ENCODE peak calls at places on chromosomes 16 and 17, in ten cellular contexts. One of them, this sample, is unnamed.
A peak's percentile ranks its signal among the peaks of the same experiment; 100 is the strongest.

GRCh38 chr17:77280304-77280910 is 139.6 kb downstream of the SEC14L1 start:
- DNase-seq in colonic mucosa: peak; percentile 83
- DNase-seq in adrenal gland: no peak
- DNase-seq in A673: no peak
- DNase-seq in PC-9: peak; percentile 40
- DNase-seq in prostate gland: no peak
- DNase-seq in ascending aorta: no peak
- DNase-seq in RWPE2: peak; percentile 93
- DNase-seq in left ventricle myocardium inferior: peak; percentile 20
- DNase-seq in A549: no peak
- DNase-seq in this sample: peak; percentile 87

GRCh38 chr17:37708008-37708615 is 36.7 kb downstream of the HNF1B start:
- DNase-seq in colonic mucosa: peak; percentile 86
- DNase-seq in adrenal gland: no peak
- DNase-seq in A673: no peak
- DNase-seq in PC-9: no peak
- DNase-seq in prostate gland: no peak
- DNase-seq in ascending aorta: no peak
- DNase-seq in RWPE2: no peak
- DNase-seq in left ventricle myocardium inferior: no peak
- DNase-seq in A549: peak; percentile 41
- DNase-seq in this sample: no peak

GRCh38 chr16:58507195-58507962 is 7.4 kb downstream of the NDRG4 start:
- DNase-seq in colonic mucosa: no peak
- DNase-seq in adrenal gland: no peak
- DNase-seq in A673: no peak
- DNase-seq in PC-9: no peak
- DNase-seq in prostate gland: no peak
- DNase-seq in ascending aorta: no peak
- DNase-seq in RWPE2: no peak
- DNase-seq in left ventricle myocardium inferior: no peak
- DNase-seq in A549: no peak
- DNase-seq in this sample: no peak

GRCh38 chr16:10120953-10121352 is 61.3 kb downstream of the GRIN2A start:
- DNase-seq in colonic mucosa: no peak
- DNase-seq in adrenal gland: no peak
- DNase-seq in A673: no peak
- DNase-seq in PC-9: no peak
- DNase-seq in prostate gland: no peak
- DNase-seq in ascending aorta: no peak
- DNase-seq in RWPE2: no peak
- DNase-seq in left ventricle myocardium inferior: no peak
- DNase-seq in A549: no peak
- DNase-seq in this sample: no peak

GRCh38 chr16:82892327-82892726 is 265.6 kb downstream of the CDH13 start:
- DNase-seq in colonic mucosa: no peak
- DNase-seq in adrenal gland: no peak
- DNase-seq in A673: no peak
- DNase-seq in PC-9: no peak
- DNase-seq in prostate gland: no peak
- DNase-seq in ascending aorta: no peak
- DNase-seq in RWPE2: no peak
- DNase-seq in left ventricle myocardium inferior: no peak
- DNase-seq in A549: no peak
- DNase-seq in this sample: no peak

GRCh38 chr16:64907844-64908243 is 214.0 kb downstream of the CDH11 start:
- DNase-seq in colonic mucosa: no peak
- DNase-seq in adrenal gland: no peak
- DNase-seq in A673: no peak
- DNase-seq in PC-9: no peak
- DNase-seq in prostate gland: no peak
- DNase-seq in ascending aorta: no peak
- DNase-seq in RWPE2: no peak
- DNase-seq in left ventricle myocardium inferior: no peak
- DNase-seq in A549: no peak
- DNase-seq in this sample: no peak

GRCh38 chr16:84519855-84520254 is 15.4 kb upstream of the MEAK7 start:
- DNase-seq in colonic mucosa: no peak
- DNase-seq in adrenal gland: no peak
- DNase-seq in A673: no peak
- DNase-seq in PC-9: no peak
- DNase-seq in prostate gland: no peak
- DNase-seq in ascending aorta: no peak
- DNase-seq in RWPE2: no peak
- DNase-seq in left ventricle myocardium inferior: no peak
- DNase-seq in A549: no peak
- DNase-seq in this sample: no peak

GRCh38 chr17:8189041-8189710 is 804 bp downstream of the BORCS6 start:
- DNase-seq in colonic mucosa: peak; percentile 55
- DNase-seq in adrenal gland: peak; percentile 71
- DNase-seq in A673: no peak
- DNase-seq in PC-9: no peak
- DNase-seq in prostate gland: peak; percentile 11
- DNase-seq in ascending aorta: no peak
- DNase-seq in RWPE2: no peak
- DNase-seq in left ventricle myocardium inferior: peak; percentile 34
- DNase-seq in A549: no peak
- DNase-seq in this sample: no peak

DNA sequence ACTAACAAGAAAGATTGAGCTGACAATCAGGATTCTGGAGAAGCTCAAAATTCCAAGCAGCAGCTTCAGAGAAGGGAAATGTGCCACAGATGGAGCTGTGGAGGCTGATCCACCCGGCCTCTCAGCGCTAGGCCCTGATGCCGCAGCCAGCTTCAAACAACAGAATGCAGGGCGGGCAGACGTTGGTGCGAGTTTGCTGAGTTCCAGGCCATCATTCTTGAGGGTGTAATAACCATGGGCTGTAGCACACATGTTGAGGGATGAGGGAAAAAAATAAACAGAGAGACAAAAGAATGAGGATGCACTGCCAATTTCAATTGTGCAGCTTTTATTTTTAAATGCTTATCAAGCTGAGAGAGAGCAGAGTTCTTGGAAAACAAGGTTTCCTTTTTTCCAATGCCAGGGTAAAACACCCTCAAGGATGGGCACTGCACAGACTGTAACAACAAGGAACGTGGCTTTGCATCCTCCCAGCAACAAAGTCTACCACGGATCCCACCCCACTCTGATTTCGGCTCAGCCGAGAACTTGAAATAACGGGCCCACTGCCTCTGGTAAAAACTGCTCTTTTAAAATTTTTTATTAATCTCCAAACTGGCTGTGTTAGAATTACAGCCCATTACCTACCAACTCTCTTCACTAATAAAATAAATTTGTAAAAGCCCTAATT is 90.2 kb downstream of the SMG6 start:
- DNase-seq in colonic mucosa: no peak
- DNase-seq in adrenal gland: no peak
- DNase-seq in A673: no peak
- DNase-seq in PC-9: no peak
- DNase-seq in prostate gland: no peak
- DNase-seq in ascending aorta: no peak
- DNase-seq in RWPE2: no peak
- DNase-seq in left ventricle myocardium inferior: no peak
- DNase-seq in A549: no peak
- DNase-seq in this sample: no peak
- H3K27ac ChIP-seq in colonic mucosa: peak overlapping the region; percentile 73
- H3K27ac ChIP-seq in adrenal gland: peak overlapping the region; percentile 52
- H3K27ac ChIP-seq in A673: peak overlapping the region; percentile 77
- H3K27ac ChIP-seq in PC-9: no peak overlapping the region
- H3K27ac ChIP-seq in prostate gland: peak overlapping the region; percentile 70
- H3K27ac ChIP-seq in ascending aorta: peak overlapping the region; percentile 88
- H3K27ac ChIP-seq in RWPE2: no peak overlapping the region
- H3K27ac ChIP-seq in left ventricle myocardium inferior: peak overlapping the region; percentile 89
- H3K27ac ChIP-seq in A549: no peak overlapping the region
- H3K27ac ChIP-seq in this sample: no peak overlapping the region

DNA sequence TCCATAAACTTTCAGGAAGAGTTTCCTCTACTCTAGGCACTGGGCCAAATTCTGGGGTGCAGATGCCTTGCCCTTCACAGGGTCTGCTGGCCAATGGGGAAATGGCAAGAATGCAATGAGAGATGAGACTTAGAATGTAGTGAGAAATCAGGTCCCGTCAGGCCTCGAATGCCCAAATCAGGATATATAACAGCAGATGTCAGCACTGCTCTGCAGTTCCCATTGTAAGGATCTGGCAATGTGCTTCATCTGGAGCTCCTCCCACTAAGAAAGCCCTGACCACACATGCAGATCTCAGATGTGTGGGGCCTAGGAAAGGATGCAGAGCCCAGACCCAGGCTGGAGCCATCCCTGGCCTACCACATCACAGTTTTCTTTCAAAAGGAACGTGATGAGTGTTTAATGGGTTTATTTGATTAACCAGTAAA is 13.9 kb upstream of the LPCAT2 start:
- DNase-seq in colonic mucosa: peak; percentile 61
- DNase-seq in adrenal gland: no peak
- DNase-seq in A673: peak; percentile 62
- DNase-seq in PC-9: no peak
- DNase-seq in prostate gland: no peak
- DNase-seq in ascending aorta: no peak
- DNase-seq in RWPE2: no peak
- DNase-seq in left ventricle myocardium inferior: no peak
- DNase-seq in A549: peak; percentile 62
- DNase-seq in this sample: peak; percentile 60
- TF ChIP-seq CTCF in colonic mucosa: no peak
- TF ChIP-seq CTCF in adrenal gland: peak; percentile 49
- TF ChIP-seq CTCF in A673: peak; percentile 48
- TF ChIP-seq CTCF in PC-9: no peak
- TF ChIP-seq CTCF in prostate gland: peak; percentile 17
- TF ChIP-seq CTCF in ascending aorta: peak; percentile 41
- TF ChIP-seq CTCF in RWPE2: peak; percentile 82
- TF ChIP-seq CTCF in left ventricle myocardium inferior: peak; percentile 63
- TF ChIP-seq CTCF in A549: no peak
- TF ChIP-seq CTCF in this sample: no peak

GRCh38 chr16:68492501-68493411 is 44.4 kb upstream of the SMPD3 start:
- DNase-seq in colonic mucosa: peak; percentile 72
- DNase-seq in adrenal gland: no peak
- DNase-seq in A673: no peak
- DNase-seq in PC-9: peak; percentile 56
- DNase-seq in prostate gland: no peak
- DNase-seq in ascending aorta: no peak
- DNase-seq in RWPE2: no peak
- DNase-seq in left ventricle myocardium inferior: no peak
- DNase-seq in A549: no peak
- DNase-seq in this sample: no peak

GRCh38 chr16:68490829-68491575 is 42.7 kb upstream of the SMPD3 start:
- DNase-seq in colonic mucosa: peak; percentile 81
- DNase-seq in adrenal gland: peak; percentile 62
- DNase-seq in A673: no peak
- DNase-seq in PC-9: peak; percentile 82
- DNase-seq in prostate gland: peak; percentile 79
- DNase-seq in ascending aorta: no peak
- DNase-seq in RWPE2: peak; percentile 95
- DNase-seq in left ventricle myocardium inferior: no peak
- DNase-seq in A549: peak; percentile 27
- DNase-seq in this sample: peak; percentile 97

GRCh38 chr16:68491576-68491950 is 43.3 kb upstream of the SMPD3 start:
- DNase-seq in colonic mucosa: no peak
- DNase-seq in adrenal gland: no peak
- DNase-seq in A673: no peak
- DNase-seq in PC-9: no peak
- DNase-seq in prostate gland: no peak
- DNase-seq in ascending aorta: no peak
- DNase-seq in RWPE2: no peak
- DNase-seq in left ventricle myocardium inferior: no peak
- DNase-seq in A549: no peak
- DNase-seq in this sample: no peak

GRCh38 chr16:68493412-68494070 is 45.2 kb upstream of the SMPD3 start:
- DNase-seq in colonic mucosa: no peak
- DNase-seq in adrenal gland: no peak
- DNase-seq in A673: no peak
- DNase-seq in PC-9: no peak
- DNase-seq in prostate gland: no peak
- DNase-seq in ascending aorta: no peak
- DNase-seq in RWPE2: no peak
- DNase-seq in left ventricle myocardium inferior: no peak
- DNase-seq in A549: no peak
- DNase-seq in this sample: no peak

DNA sequence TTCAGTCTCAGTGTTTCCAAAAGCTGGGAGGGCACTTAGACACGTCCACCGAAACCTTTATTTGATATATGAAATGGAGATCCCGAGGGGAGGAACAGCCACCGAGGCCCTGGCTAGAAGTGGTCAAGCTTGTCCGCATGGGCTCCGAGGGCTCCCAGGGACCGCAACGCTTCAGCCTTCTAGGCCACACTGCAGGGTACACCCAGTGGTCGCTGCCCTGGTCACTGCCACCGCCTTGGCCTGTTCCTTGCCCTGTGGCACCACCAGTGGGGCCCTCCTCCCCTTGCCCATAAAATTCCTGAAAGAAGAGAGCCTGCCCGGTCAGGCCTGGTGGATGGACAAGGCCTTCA is 43.8 kb upstream of the SMPD3 start:
- DNase-seq in colonic mucosa: no peak
- DNase-seq in adrenal gland: no peak
- DNase-seq in A673: no peak
- DNase-seq in PC-9: no peak
- DNase-seq in prostate gland: no peak
- DNase-seq in ascending aorta: no peak
- DNase-seq in RWPE2: no peak
- DNase-seq in left ventricle myocardium inferior: no peak
- DNase-seq in A549: no peak
- DNase-seq in this sample: no peak
- H3K27ac ChIP-seq in colonic mucosa: no peak overlapping the region
- H3K27ac ChIP-seq in adrenal gland: no peak overlapping the region
- H3K27ac ChIP-seq in A673: no peak overlapping the region
- H3K27ac ChIP-seq in PC-9: no peak overlapping the region
- H3K27ac ChIP-seq in prostate gland: no peak overlapping the region
- H3K27ac ChIP-seq in ascending aorta: no peak overlapping the region
- H3K27ac ChIP-seq in RWPE2: no peak overlapping the region
- H3K27ac ChIP-seq in left ventricle myocardium inferior: no peak overlapping the region
- H3K27ac ChIP-seq in A549: no peak overlapping the region
- H3K27ac ChIP-seq in this sample: peak overlapping the region; percentile 93

GRCh38 chr16:49353650-49354049 is 20.0 kb upstream of the C16orf78 start:
- DNase-seq in colonic mucosa: no peak
- DNase-seq in adrenal gland: no peak
- DNase-seq in A673: peak; percentile 17
- DNase-seq in PC-9: no peak
- DNase-seq in prostate gland: no peak
- DNase-seq in ascending aorta: no peak
- DNase-seq in RWPE2: no peak
- DNase-seq in left ventricle myocardium inferior: no peak
- DNase-seq in A549: no peak
- DNase-seq in this sample: no peak

GRCh38 chr16:49354101-49354500 is 19.5 kb upstream of the C16orf78 start:
- DNase-seq in colonic mucosa: no peak
- DNase-seq in adrenal gland: no peak
- DNase-seq in A673: peak; percentile 54
- DNase-seq in PC-9: no peak
- DNase-seq in prostate gland: no peak
- DNase-seq in ascending aorta: no peak
- DNase-seq in RWPE2: peak; percentile 22
- DNase-seq in left ventricle myocardium inferior: no peak
- DNase-seq in A549: no peak
- DNase-seq in this sample: no peak

GRCh38 chr16:49351119-49351518 is 22.5 kb upstream of the C16orf78 start:
- DNase-seq in colonic mucosa: no peak
- DNase-seq in adrenal gland: no peak
- DNase-seq in A673: no peak
- DNase-seq in PC-9: no peak
- DNase-seq in prostate gland: no peak
- DNase-seq in ascending aorta: no peak
- DNase-seq in RWPE2: no peak
- DNase-seq in left ventricle myocardium inferior: no peak
- DNase-seq in A549: no peak
- DNase-seq in this sample: no peak

GRCh38 chr16:49354991-49355390 is 18.6 kb upstream of the C16orf78 start:
- DNase-seq in colonic mucosa: no peak
- DNase-seq in adrenal gland: no peak
- DNase-seq in A673: no peak
- DNase-seq in PC-9: no peak
- DNase-seq in prostate gland: no peak
- DNase-seq in ascending aorta: no peak
- DNase-seq in RWPE2: peak; percentile 42
- DNase-seq in left ventricle myocardium inferior: no peak
- DNase-seq in A549: no peak
- DNase-seq in this sample: no peak

DNA sequence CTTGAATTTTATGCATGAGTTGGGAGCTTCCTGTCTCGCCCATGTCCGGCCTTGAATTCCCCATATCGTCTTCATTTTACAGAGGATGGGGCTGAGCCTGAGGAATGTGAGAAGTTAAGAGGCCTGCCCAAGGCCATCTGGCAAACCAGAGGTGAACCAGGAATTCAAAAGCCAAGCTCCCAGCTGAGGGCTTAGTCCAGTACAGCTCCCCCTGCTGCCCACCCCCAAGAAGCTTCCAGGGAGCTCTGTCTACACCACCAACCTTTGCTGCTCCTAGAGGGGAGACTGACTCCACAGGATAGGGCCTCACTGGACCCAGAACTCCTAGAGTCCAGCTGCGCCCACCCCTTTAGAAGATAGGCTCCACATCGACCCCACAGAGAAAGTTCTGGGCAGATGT is 20.7 kb upstream of the C16orf78 start:
- DNase-seq in colonic mucosa: no peak
- DNase-seq in adrenal gland: no peak
- DNase-seq in A673: peak; percentile 27
- DNase-seq in PC-9: no peak
- DNase-seq in prostate gland: no peak
- DNase-seq in ascending aorta: no peak
- DNase-seq in RWPE2: no peak
- DNase-seq in left ventricle myocardium inferior: no peak
- DNase-seq in A549: peak; percentile 23
- DNase-seq in this sample: no peak
- TF ChIP-seq CTCF in colonic mucosa: no peak
- TF ChIP-seq CTCF in adrenal gland: no peak
- TF ChIP-seq CTCF in A673: peak; percentile 52
- TF ChIP-seq CTCF in PC-9: no peak
- TF ChIP-seq CTCF in prostate gland: no peak
- TF ChIP-seq CTCF in ascending aorta: no peak
- TF ChIP-seq CTCF in RWPE2: peak; percentile 14
- TF ChIP-seq CTCF in left ventricle myocardium inferior: peak; percentile 22
- TF ChIP-seq CTCF in A549: no peak
- TF ChIP-seq CTCF in this sample: no peak

This sample was measured in RWPE1.